ENCODE peak calls at places on chromosomes 7 and 10, in seven cellular contexts. P is astrocyte of the cerebellum, I is cardiac muscle cell, G is GM10248, L is AG10803, W is BE2C, E is heart right ventricle. Z is an unnamed sample.

GRCh38 chr10:86968271-86968993 is at the start of gene ADIRF:
- DNase-seq in P (no peak), I (no peak), G (no peak), L (peak; percentile 21), W (no peak), E (peak; percentile 62), Z (no peak)

GRCh38 chr10:100510533-100511308 is 8.9 kb downstream of the SEC31B start:
- DNase-seq in P (no peak), I (no peak), G (no peak), L (no peak), W (no peak), E (no peak), Z (no peak)

GRCh38 chr10:130834573-130834972 is 476.9 kb downstream of the TCERG1L start:
- DNase-seq in P (no peak), I (no peak), G (no peak), L (no peak), W (no peak), E (no peak), Z (no peak)

GRCh38 chr10:30432631-30433285 is 1.2 kb upstream of the MAP3K8 start:
- DNase-seq in P (no peak), I (peak; percentile 29), G (peak; percentile 64), L (no peak), W (no peak), E (peak; percentile 32), Z (no peak)

GRCh38 chr10:127368937-127369336 is 172.5 kb upstream of the INSYN2A start:
- DNase-seq in P (no peak), I (no peak), G (no peak), L (no peak), W (no peak), E (no peak), Z (no peak)

GRCh38 chr7:100266576-100267354 is 40.7 kb upstream of the SPDYE3 start:
- DNase-seq in P (no peak), I (no peak), G (no peak), L (no peak), W (no peak), E (no peak), Z (no peak)

GRCh38 chr7:130277763-130278643 is 11.3 kb downstream of the CPA2 start:
- DNase-seq in P (no peak), I (peak; percentile 84), G (no peak), L (peak; percentile 75), W (peak; percentile 69), E (peak; percentile 65), Z (no peak)

GRCh38 chr7:97149843-97150242 is 32.3 kb downstream of the SDHAF3 start:
- DNase-seq in P (no peak), I (no peak), G (no peak), L (peak; percentile 37), W (no peak), E (no peak), Z (no peak)

GRCh38 chr7:32206987-32207386 is 136.8 kb upstream of the PDE1C start:
- DNase-seq in P (peak; percentile 1), I (peak; percentile 20), G (no peak), L (peak; percentile 3), W (peak; percentile 48), E (no peak), Z (no peak)

GRCh38 chr10:77574436-77574835 is 63.2 kb downstream of the KCNMA1 start:
- DNase-seq in P (no peak), I (no peak), G (no peak), L (no peak), W (no peak), E (no peak), Z (no peak)

GRCh38 chr10:52279546-52279945 is 34.5 kb upstream of the DKK1 start:
- DNase-seq in P (no peak), I (no peak), G (no peak), L (no peak), W (no peak), E (no peak), Z (no peak)

GRCh38 chr7:128777156-128778123 is 1.8 kb upstream of the OPN1SW start:
- DNase-seq in P (no peak), I (peak; percentile 62), G (no peak), L (peak; percentile 48), W (no peak), E (no peak), Z (no peak)

GRCh38 chr10:6239213-6239991 is 36.7 kb downstream of the PFKFB3 start:
- DNase-seq in P (peak; percentile 96), I (peak; percentile 97), G (peak; percentile 26), L (peak; percentile 98), W (peak; percentile 86), E (peak; percentile 50), Z (no peak)

GRCh38 chr10:92629945-92630344 is 37.0 kb downstream of the KIF11 start:
- DNase-seq in P (no peak), I (no peak), G (no peak), L (no peak), W (no peak), E (no peak), Z (no peak)

GRCh38 chr7:132777419-132777818 is 201.1 kb upstream of the PLXNA4 start:
- DNase-seq in P (no peak), I (no peak), G (no peak), L (no peak), W (no peak), E (no peak), Z (no peak)

GRCh38 chr7:18086165-18087030 is 58.8 kb upstream of the PRPS1L1 start:
- DNase-seq in P (no peak), I (peak; percentile 36), G (peak; percentile 10), L (no peak), W (peak; percentile 13), E (peak; percentile 16), Z (peak; percentile 68)

GRCh38 chr7:104855826-104856225 is 158.2 kb upstream of the KMT2E start:
- DNase-seq in P (no peak), I (no peak), G (no peak), L (no peak), W (no peak), E (no peak), Z (no peak)

GRCh38 chr10:86715156-86715795 is 41.1 kb upstream of the BMPR1A start:
- DNase-seq in P (no peak), I (no peak), G (no peak), L (no peak), W (no peak), E (no peak), Z (no peak)

GRCh38 chr7:1813394-1814088 is 143.5 kb downstream of the ELFN1 start:
- DNase-seq in P (no peak), I (no peak), G (no peak), L (no peak), W (no peak), E (no peak), Z (peak; percentile 65)
- TF ChIP-seq CTCF in P (no peak), I (no peak), G (no peak), L (no peak), W (no peak), E (no peak), Z (no peak)

GRCh38 chr10:15083674-15084501 is 4.7 kb downstream of the ACBD7 start:
- DNase-seq in P (no peak), I (no peak), G (no peak), L (no peak), W (no peak), E (no peak), Z (peak; percentile 44)
- TF ChIP-seq CTCF in P (peak; percentile 18), I (no peak), G (no peak), L (peak; percentile 31), W (no peak), E (no peak), Z (no peak)

GRCh38 chr7:124662372-124662771 is 103.2 kb downstream of the GPR37 start:
- DNase-seq in P (no peak), I (no peak), G (no peak), L (no peak), W (no peak), E (no peak), Z (no peak)

GRCh38 chr7:124667754-124668153 is 97.8 kb downstream of the GPR37 start:
- DNase-seq in P (no peak), I (no peak), G (no peak), L (no peak), W (no peak), E (no peak), Z (no peak)

GRCh38 chr7:124667312-124667711 is 98.3 kb downstream of the GPR37 start:
- DNase-seq in P (no peak), I (no peak), G (no peak), L (no peak), W (no peak), E (no peak), Z (no peak)

DNA sequence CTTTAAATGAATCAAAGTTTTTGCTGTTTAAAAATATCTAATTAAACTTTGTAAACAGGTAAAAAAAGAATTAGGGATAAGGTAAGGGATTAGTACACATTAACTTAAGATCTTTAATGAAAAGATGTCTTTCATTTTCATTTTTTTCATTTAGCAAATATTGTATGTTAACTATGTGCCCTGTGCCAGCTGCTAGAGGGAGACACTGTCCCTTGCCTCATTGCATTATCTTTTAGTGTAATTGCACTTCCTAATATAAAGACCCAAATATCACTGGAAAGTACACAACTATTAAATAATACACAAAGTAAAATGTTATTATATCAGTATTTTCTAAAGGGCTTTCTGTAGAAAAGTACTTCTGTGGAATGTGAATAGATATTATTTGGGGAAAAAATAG is 102.7 kb downstream of the GPR37 start:
- DNase-seq in P (no peak), I (no peak), G (no peak), L (no peak), W (no peak), E (no peak), Z (no peak)
- TF ChIP-seq CTCF in P (no peak), I (no peak), G (no peak), L (no peak), W (no peak), E (no peak), Z (no peak)

GRCh38 chr7:120723465-120724385 is 134.2 kb downstream of the TSPAN12 start:
- DNase-seq in P (no peak), I (no peak), G (no peak), L (no peak), W (no peak), E (no peak), Z (no peak)

GRCh38 chr7:120731276-120731675 is 126.7 kb downstream of the TSPAN12 start:
- DNase-seq in P (no peak), I (no peak), G (no peak), L (no peak), W (no peak), E (no peak), Z (no peak)

GRCh38 chr7:120724448-120724847 is 133.5 kb downstream of the TSPAN12 start:
- DNase-seq in P (no peak), I (no peak), G (no peak), L (no peak), W (no peak), E (no peak), Z (no peak)

GRCh38 chr7:120729300-120729699 is 128.6 kb downstream of the TSPAN12 start:
- DNase-seq in P (no peak), I (no peak), G (no peak), L (no peak), W (no peak), E (no peak), Z (no peak)

DNA sequence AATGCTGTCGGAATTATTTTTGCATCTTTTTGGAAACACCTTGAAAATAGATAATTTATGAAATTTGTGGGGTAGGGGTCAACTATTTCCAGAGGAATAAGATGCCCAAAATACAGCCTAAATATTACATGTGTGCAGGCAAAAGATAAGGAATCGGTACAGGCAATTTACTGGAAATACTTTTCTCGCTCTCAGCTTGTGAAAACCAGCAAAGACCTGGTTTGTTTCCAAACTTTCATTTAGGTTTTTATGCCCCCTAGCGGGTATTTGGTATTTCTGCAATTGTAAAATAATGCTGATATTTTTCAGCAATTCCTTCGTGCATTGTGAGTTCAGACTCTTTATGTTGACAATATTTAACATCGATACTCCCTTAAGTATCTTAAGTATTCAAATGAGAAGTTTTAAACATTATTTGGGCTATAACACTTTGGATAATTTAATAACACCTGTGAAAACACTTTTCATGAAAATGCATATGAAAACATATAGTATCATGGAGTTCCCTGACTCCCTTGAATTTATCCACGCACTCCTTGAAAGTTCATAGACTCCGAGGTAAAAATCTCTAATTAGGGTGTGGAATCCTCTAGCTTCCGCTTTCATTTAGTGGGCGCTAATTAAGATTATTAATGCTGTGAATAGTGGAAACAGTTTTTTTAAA is 132.4 kb downstream of the TSPAN12 start:
- DNase-seq in P (peak; percentile 19), I (peak; percentile 69), G (peak; percentile 28), L (peak; percentile 49), W (no peak), E (no peak), Z (no peak)
- TF ChIP-seq CTCF in P (peak; percentile 50), I (peak; percentile 67), G (peak; percentile 42), L (peak; percentile 70), W (peak; percentile 67), E (peak; percentile 64), Z (peak; percentile 88)

Z was measured in type B pancreatic cell.